ENCODE peak calls at places on chromosome 19, in four cellular contexts. S is upper lobe of left lung, F is PC-3, M is cardiac muscle cell. V is an unnamed sample. For H3K4me1, the result is how much of the 10 kb centered on the place peaks cover.

GRCh38 chr19:39372047-39372802 is 18.7 kb downstream of the PAF1 start:
- DNase-seq in S (no peak), F (no peak), M (peak), V (no peak)

GRCh38 chr19:42487025-42487797 is 41.1 kb downstream of the CEACAM1 start:
- DNase-seq in M (peak), S (no peak), F (no peak), V (no peak)

GRCh38 chr19:49119411-49120324 is at the start of gene PPFIA3:
- DNase-seq in M (peak), F (peak), S (peak), V (peak)

GRCh38 chr19:20968092-20968491 is 45.0 kb downstream of the ZNF85 start:
- DNase-seq in S (no peak), M (no peak), F (no peak), V (no peak)

GRCh38 chr19:11832253-11832912 is 16.1 kb upstream of the ZNF439 start:
- DNase-seq in F (no peak), S (no peak), M (no peak), V (no peak)

GRCh38 chr19:41753159-41753558 is 2.2 kb upstream of the CEACAM6 start:
- DNase-seq in M (peak), F (peak), S (peak), V (no peak)

GRCh38 chr19:40907968-40908735 is 26.1 kb upstream of the CYP2A7 start:
- DNase-seq in S (peak), M (no peak), F (no peak), V (no peak)

GRCh38 chr19:56959211-56959610 is 118.7 kb upstream of the PEG3 start:
- DNase-seq in M (no peak), S (no peak), F (no peak), V (no peak)

DNA sequence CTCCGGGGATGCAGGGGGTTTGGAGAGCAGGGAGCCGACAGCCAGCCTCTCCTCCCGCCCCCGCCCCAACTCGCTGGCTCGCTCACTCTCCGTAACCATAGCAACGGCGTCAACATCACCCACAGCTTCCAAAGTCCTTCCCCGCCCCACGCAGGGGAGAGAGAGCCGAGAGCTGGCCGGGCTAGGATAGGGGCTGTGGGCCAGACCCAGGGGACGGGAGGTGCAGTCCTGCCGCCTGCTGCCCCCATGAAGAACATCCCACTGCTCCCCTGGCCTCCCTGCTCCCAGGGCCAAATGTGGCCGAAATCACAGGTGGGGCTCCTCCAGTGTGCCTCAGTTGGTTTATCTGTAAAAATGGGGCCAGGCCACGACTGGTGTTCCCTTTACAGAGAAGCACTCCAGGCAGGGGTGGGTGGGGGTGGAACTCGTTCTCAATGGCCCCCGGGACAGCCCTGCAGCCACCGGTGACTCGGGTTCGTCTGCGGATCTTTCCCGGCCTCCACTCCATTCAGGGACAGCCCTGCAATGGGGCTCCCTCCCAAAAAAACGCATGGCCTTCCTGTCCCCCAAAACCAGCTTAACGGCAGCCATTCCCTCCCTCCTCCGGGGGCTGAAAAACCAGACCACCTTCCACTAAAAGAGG is 3.1 kb downstream of the KLF16 start:
- DNase-seq in M (peak), S (no peak), F (no peak), V (no peak)
- H3K4me1 ChIP-seq in M (under half), S (half or more), F (under half), V (under half)

GRCh38 chr19:55188620-55189019 is 8.5 kb upstream of the SYT5 start:
- DNase-seq in F (no peak), S (no peak), M (peak), V (no peak)
- H3K27ac ChIP-seq in F (peak), S (no peak), M (no peak), V (peak)

GRCh38 chr19:8525401-8525684 is 11.4 kb upstream of the ZNF414 start:
- DNase-seq in S (peak), M (no peak), F (no peak), V (no peak)
- H3K4me3 ChIP-seq in S (peak), M (no peak), F (peak), V (peak)

GRCh38 chr19:47240996-47241918 is 10.3 kb upstream of the BBC3 start:
- DNase-seq in S (peak), F (peak), M (peak), V (peak)
- H3K4me1 ChIP-seq in S (under half), F (under half), M (under half), V (under half)

DNA sequence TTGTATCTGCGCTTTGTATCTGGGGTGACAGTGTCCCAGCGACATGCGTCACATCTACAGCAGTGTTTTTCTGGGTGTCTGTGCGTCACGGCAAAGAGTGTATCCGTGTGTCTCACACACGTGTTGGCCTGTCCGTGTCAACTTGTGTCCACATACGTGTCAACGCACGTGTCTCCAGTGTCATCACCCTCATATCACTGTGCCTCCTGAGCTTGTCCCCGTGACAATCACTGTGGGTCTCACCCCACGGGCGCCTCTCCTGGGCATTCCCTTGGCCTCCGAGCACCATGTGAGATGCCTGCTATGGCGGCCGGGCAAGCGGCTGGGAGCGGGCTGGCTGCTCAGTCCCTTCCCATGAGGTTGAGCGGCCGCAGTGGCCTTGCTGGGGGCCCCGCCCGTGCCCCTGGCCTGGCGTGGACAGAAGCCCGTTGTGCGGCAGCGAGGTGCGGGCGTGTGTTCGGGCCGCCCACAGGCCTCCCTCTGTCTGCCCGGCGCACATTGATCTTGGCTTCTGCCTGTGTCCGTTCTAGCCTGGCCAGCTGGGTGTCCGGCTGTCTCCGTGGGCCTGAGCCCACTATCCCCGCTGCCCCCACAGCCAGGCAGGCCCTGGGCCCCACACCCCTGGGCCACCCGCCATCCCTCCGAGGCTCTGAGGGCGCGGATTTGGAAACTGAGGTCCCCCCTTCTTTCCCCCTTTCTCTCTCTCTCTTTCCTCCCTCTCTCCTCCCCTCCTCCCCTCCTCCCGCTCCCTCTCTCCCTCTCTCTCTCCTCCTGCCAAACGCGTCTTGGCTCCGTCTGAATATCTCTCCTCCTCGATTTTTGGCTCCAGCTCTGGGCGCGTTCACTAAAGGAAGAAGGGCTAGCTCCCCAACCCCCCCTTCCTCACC is 6.5 kb downstream of the NFIX start:
- DNase-seq in S (peak), F (no peak), M (peak), V (no peak)
- H3K27ac ChIP-seq in S (peak), F (no peak), M (no peak), V (no peak)

GRCh38 chr19:35745328-35746086 is at the start of the genes PSENEN and U2AF1L4:
- DNase-seq in S (peak), M (peak), F (peak), V (peak)

GRCh38 chr19:35742121-35742724 is at the start of gene IGFLR1:
- DNase-seq in M (no peak), S (no peak), F (no peak), V (no peak)

GRCh38 chr19:35744335-35744687 is 907 bp downstream of the U2AF1L4 start:
- DNase-seq in F (no peak), S (no peak), M (no peak), V (no peak)

GRCh38 chr19:35744688-35745327 is 410 bp downstream of the U2AF1L4 start:
- DNase-seq in M (peak), S (peak), F (peak), V (peak)

DNA sequence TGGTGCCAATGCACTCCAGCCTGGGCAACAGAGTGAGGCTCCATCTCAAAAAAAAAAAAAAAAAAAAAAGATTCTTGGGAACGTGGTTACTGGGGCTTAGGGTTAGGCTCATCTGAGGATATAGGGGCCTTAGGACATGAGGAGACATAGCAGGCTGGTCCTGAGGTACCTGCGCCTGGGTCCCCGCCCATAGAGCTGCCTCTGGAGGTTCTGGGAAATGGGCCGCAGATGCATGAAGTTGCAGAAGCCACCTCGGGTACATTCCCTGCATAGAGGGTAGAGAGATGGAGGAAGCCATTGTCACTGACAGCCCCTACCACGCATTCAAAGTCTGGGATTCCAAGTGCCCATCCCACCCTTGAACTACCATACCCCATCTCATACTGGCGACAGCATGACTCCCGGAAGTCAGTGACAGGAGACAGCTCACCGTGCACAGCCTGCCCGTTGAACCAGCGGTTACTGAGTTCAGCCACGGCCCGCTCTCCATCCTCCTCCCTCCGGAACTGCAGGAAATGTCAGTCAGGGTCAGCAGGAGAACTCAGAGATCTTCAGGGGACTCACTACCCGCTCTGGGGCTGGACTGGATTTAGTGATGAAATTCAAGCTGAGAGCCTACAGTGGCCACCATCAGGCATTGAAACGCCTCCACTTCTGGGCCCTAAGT is 1.4 kb downstream of the U2AF1L4 start:
- DNase-seq in S (no peak), F (no peak), M (no peak), V (no peak)
- H3K4me3 ChIP-seq in S (no peak), F (no peak), M (no peak), V (no peak)

DNA sequence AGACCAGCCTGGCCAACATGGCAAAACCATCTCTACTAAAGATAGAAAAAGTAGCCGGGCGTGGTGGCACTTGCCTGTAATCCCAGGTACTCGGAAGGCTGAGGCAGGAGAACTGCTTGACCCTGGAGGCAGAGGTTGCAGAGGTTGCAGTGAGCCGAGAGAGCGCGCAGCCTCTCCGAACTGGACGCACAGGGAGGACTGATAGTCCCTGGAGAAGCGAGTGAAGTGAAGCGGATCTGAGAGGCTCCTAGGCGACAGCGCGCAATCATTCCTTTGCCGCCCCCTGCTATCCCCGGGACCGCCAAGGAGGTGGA is 233 bp downstream of the ZNF561 start:
- DNase-seq in M (no peak), F (no peak), S (no peak), V (no peak)
- H3K4me1 ChIP-seq in M (under half), F (under half), S (under half), V (under half)

DNA sequence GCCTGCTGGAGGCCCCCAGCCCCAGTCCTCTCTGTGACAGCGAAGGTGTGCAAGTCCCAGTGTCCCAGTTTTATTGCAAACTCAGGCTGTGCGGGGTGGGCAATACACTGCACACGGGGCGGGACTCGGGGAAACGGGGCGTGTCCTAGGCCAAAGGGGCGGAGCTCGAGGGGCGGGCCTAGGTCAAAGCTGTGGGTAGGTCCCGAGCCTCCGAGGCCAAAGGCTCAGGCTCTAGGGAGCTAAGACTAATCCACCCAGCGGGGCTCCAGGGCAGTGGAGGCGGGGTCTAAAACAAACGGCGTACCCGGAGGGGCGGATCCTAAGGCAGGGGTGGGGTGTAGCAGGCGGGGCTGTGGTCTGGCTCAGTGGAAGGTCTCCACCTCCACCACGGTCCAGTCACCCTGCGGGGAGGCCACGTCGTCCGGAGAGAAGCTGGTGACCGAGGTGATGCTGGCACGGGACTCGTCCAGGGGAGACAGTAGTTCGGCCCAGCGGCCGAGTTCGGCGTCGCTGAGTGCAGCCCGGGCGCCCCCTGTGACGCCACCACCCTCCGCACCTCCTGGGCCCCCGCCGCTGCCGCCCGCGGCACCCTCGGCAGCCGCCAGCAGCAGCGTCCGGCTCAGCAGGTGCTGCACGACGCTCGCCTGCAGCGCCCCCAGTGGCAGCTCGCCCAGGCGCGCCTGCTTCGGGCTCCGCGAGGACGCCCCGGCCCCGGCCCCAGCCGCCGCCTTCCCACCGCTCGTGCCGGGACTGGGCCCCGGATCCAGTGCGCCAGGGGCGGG is 5.3 kb downstream of the PRR36 start:
- DNase-seq in F (peak), S (peak), M (peak), V (peak)
- H3K27ac ChIP-seq in F (peak), S (peak), M (peak), V (no peak)

V was measured in RWPE2.